ENCODE peak calls at places on chromosome 1, in seven cellular contexts. Y is prostate gland, V is IMR-90, Q is esophagus squamous epithelium, N is ovary, H is H1, T is heart left ventricle. O is an unnamed sample.

GRCh38 chr1:18855573-18855972 is 3.9 kb downstream of the TAS1R2 start:
- DNase-seq in Y (no peak), V (no peak), Q (no peak), N (no peak), H (no peak), T (no peak), O (no peak)

GRCh38 chr1:19651141-19651737 is 7.1 kb downstream of the NBL1 start:
- DNase-seq in Y (peak), V (peak), Q (no peak), N (peak), H (no peak), T (peak), O (peak)

GRCh38 chr1:201676651-201677050 is 137.7 kb downstream of the NAV1 start:
- DNase-seq in Y (no peak), V (no peak), Q (no peak), N (no peak), H (no peak), T (no peak), O (no peak)

GRCh38 chr1:10211805-10212405 is 1.5 kb downstream of the KIF1B start:
- DNase-seq in Y (no peak), V (no peak), Q (no peak), N (no peak), H (no peak), T (no peak), O (no peak)

GRCh38 chr1:115647000-115647399 is 5.2 kb downstream of the VANGL1 start:
- DNase-seq in Y (no peak), V (peak), Q (no peak), N (no peak), H (no peak), T (no peak), O (no peak)

GRCh38 chr1:118338991-118339390 is 154.0 kb upstream of the SPAG17 start:
- DNase-seq in Y (no peak), V (no peak), Q (no peak), N (no peak), H (no peak), T (no peak), O (no peak)

GRCh38 chr1:68132426-68133130 is 82.2 kb upstream of the DIRAS3 start:
- DNase-seq in Y (no peak), V (no peak), Q (no peak), N (no peak), H (no peak), T (no peak), O (no peak)

GRCh38 chr1:119631433-119632102 is 16.5 kb downstream of the ZNF697 start:
- DNase-seq in Y (peak), V (peak), Q (no peak), N (peak), H (no peak), T (peak), O (peak)

GRCh38 chr1:226457307-226457712 is 49.4 kb upstream of the PARP1 start:
- DNase-seq in Y (no peak), V (no peak), Q (no peak), N (no peak), H (peak), T (no peak), O (no peak)

GRCh38 chr1:200665851-200666250 is 3.9 kb downstream of the DDX59 start:
- DNase-seq in Y (no peak), V (no peak), Q (no peak), N (no peak), H (no peak), T (no peak), O (no peak)

GRCh38 chr1:53687426-53687825 is 51.5 kb downstream of the GLIS1 start:
- DNase-seq in Y (no peak), V (no peak), Q (no peak), N (no peak), H (no peak), T (no peak), O (no peak)

DNA sequence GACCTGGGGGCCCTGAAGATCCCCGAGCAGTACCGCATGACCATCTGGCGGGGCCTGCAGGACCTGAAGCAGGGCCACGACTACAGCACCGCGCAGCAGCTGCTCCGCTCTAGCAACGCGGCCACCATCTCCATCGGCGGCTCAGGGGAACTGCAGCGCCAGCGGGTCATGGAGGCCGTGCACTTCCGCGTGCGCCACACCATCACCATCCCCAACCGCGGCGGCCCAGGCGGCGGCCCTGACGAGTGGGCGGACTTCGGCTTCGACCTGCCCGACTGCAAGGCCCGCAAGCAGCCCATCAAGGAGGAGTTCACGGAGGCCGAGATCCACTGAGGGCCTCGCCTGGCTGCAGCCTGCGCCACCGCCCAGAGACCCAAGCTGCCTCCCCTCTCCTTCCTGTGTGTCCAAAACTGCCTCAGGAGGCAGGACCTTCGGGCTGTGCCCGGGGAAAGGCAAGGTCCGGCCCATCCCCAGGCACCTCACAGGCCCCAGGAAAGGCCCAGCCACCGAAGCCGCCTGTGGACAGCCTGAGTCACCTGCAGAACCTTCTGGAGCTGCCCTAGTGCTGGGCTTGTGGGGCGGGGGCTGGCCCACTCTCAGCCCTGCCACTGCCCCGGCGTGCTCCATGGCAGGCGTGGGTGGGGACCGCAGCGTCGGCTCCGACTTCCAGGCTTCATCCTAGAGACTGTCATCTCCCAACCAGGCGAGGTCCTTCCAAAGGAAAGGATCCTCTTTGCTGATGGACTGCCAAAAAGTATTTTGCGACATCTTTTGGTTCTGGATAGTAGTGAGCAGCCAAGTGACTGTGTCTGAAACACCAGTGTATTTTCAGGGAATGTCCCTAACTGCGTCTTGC is 19.3 kb upstream of the CCDC27 start:
- DNase-seq in Y (no peak), V (no peak), Q (no peak), N (no peak), H (no peak), T (no peak), O (no peak)
- TF ChIP-seq POLR2A in Y (no peak), V (no peak), Q (no peak), N (no peak), H (no peak), T (no peak), O (no peak)

GRCh38 chr1:23111600-23112535 is 56.8 kb downstream of the LUZP1 start:
- DNase-seq in Y (no peak), V (peak), Q (no peak), N (no peak), H (no peak), T (no peak), O (no peak)

GRCh38 chr1:23103001-23103879 is 65.4 kb downstream of the LUZP1 start:
- DNase-seq in Y (no peak), V (peak), Q (no peak), N (no peak), H (no peak), T (no peak), O (no peak)

GRCh38 chr1:23114424-23115079 is 54.1 kb downstream of the LUZP1 start:
- DNase-seq in Y (no peak), V (peak), Q (no peak), N (no peak), H (no peak), T (no peak), O (no peak)

GRCh38 chr1:23110391-23110790 is 58.3 kb downstream of the LUZP1 start:
- DNase-seq in Y (no peak), V (no peak), Q (no peak), N (no peak), H (no peak), T (no peak), O (no peak)

GRCh38 chr1:23108918-23109533 is 59.6 kb downstream of the LUZP1 start:
- DNase-seq in Y (no peak), V (no peak), Q (no peak), N (no peak), H (no peak), T (no peak), O (no peak)
- H3K27ac ChIP-seq in Y (no peak), V (no peak), Q (no peak), N (no peak), H (no peak), T (no peak), O (no peak)

DNA sequence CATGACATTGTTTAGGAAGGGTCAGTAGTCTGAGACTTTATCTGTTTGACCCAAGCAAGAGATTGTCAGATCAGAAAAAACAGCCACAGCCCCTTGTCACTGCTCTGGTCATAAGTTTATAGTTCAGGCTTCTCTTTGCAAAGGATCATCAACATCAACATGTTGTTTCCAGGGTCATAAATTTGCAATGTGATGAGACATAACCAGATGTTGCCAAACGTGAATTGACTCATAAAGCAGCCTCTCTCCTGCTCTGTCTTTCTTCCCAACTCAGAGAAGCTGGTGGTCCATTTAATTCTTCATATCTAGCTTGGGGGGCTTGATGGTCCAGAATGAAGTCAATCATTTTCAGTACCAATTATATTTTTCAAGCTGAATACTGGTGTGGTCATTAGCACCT is 507.2 kb upstream of the PBX1 start:
- DNase-seq in Y (no peak), V (no peak), Q (no peak), N (no peak), H (no peak), T (no peak), O (no peak)
- TF ChIP-seq POLR2A in Y (no peak), V (no peak), Q (no peak), N (no peak), H (no peak), T (no peak), O (no peak)

DNA sequence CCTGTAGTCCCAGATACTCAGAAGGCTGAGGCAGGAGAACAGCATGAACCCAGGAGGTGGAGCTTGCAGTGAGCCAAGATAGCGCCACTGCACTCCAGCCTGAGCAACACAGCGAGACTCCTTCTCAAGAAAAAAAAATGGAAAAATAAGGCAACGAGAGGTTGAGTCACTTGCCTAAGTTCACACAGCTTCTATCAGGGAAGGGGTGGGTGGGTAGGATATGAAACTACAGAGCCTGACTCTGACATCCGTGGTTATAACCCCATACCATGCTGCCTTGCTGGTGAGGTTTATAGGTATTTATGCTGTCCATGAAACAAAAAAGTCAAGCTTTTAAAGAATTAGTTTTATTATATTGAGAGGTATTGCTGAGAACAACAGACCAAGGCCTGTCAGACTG is 61.5 kb upstream of the RAB4A start:
- DNase-seq in Y (no peak), V (peak), Q (no peak), N (no peak), H (no peak), T (no peak), O (no peak)
- H3K27ac ChIP-seq in Y (peak), V (peak), Q (no peak), N (no peak), H (no peak), T (no peak), O (no peak)

GRCh38 chr1:23799570-23800395 is 771 bp downstream of the GALE start:
- DNase-seq in Y (peak), V (peak), Q (no peak), N (peak), H (no peak), T (peak), O (peak)
- TF ChIP-seq POLR2A in Y (peak), V (no peak), Q (peak), N (no peak), H (no peak), T (no peak), O (peak)

DNA sequence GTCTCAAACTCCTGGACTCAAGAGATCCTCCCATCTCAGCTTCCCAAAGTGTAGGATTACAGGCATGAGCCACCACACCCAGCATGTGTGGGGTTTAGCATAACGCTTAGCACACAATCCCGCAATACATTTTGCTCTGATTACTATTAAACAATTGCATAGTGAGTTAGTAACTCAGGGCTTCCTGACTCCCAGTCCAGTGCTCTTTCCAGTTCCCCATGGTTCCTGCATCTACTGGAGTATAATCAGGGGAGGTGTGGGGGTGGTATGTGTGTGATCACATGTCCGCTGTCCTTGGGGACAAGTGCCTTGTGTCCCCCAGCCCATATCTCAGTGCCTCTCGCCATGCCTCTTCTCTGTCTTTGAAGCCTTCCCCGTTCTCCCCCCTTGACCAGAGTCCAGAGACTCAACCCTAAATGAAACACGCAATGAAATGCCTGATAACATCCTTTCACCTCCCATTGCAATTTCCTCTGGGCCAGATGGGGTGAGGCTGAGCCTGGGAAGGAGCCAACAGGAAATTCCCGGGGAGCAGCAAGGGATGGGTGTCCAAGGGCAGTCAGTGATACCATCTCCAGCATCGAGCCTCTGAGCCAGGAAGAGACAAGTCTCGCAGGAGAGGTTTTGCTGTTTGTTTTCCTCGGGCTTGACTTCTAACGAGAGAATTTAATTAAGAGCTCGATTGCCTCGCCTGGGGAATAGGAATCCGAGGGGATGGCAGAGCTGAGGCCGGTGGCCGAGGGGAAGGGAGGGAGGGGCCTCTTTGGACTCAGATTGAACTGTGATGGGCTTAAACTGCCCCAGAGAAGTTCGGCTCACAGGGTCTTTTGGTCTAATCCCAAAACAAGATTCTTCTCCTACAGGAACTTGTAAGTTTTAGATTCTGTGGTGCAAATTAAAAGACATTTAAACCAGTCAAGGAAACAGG is 7.7 kb upstream of the HTR1D start:
- DNase-seq in Y (peak), V (peak), Q (no peak), N (no peak), H (no peak), T (peak), O (no peak)
- H3K27ac ChIP-seq in Y (no peak), V (no peak), Q (no peak), N (no peak), H (no peak), T (peak), O (no peak)

DNA sequence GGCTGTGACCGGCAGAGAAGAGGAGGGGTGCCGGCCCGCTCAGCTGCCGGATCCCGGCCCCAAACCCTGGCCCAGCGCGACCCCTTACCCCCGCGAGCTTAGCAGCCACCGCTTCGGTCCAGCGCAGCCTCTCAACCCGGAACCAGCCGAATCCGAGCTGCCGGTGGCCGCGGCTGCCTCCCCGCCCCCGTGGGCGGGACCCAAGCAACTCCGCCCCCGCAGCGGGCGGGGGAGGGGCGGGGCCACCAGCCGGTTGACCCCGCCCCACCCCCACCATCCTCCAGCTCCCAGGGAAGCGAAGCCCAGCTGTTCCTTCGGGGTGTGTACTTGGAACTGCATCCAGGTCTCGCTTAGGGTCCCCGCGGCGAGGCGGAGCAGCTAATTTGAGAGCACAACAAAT is at the start of gene TRIM62:
- DNase-seq in Y (peak), V (peak), Q (peak), N (peak), H (peak), T (peak), O (peak)
- TF ChIP-seq POLR2A in Y (peak), V (no peak), Q (peak), N (peak), H (no peak), T (no peak), O (peak)

DNA sequence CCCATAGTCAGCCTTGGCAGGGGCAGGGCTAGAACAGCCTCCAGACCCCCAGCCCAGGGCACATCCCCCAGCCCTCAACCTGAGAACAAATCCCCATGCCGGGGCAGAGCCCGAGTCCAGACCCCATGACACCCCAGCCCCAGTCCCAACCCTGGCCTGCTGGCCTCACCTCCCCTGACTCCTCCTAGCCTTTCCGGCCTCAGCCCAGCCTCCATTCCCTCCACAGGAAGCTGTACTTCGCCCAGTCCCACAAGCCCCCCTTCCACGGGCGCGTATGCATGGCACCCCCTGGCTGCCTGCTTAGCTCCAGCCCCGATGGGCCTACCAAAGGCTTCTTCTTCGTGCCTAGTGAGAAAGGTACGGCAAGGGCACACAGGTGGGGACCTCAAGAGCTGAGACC is 50.4 kb downstream of the DISP3 start:
- DNase-seq in Y (no peak), V (no peak), Q (no peak), N (no peak), H (no peak), T (no peak), O (no peak)
- H3K27ac ChIP-seq in Y (no peak), V (no peak), Q (no peak), N (no peak), H (no peak), T (no peak), O (no peak)

GRCh38 chr1:7379445-7379971 is 391.6 kb upstream of the VAMP3 start:
- DNase-seq in Y (peak), V (peak), Q (no peak), N (no peak), H (no peak), T (no peak), O (no peak)
- TF ChIP-seq POLR2A in Y (no peak), V (peak), Q (no peak), N (no peak), H (no peak), T (no peak), O (no peak)